ENCODE peak calls at places on chromosomes 12 and 14, in four cellular contexts. W is SK-N-SH, Y is H1, G is HepG2. F is an unnamed sample.

GRCh38 chr12:89636054-89636775 is 72.4 kb downstream of the ATP2B1 start:
- DNase-seq in Y (no peak), W (no peak), G (no peak), F (no peak)

GRCh38 chr12:117762143-117762542 is 206.6 kb downstream of the KSR2 start:
- DNase-seq in G (no peak), W (no peak), Y (no peak), F (no peak)

GRCh38 chr12:96233168-96233567 is 39.0 kb downstream of the ELK3 start:
- DNase-seq in W (no peak), Y (no peak), G (no peak), F (no peak)

GRCh38 chr14:49982522-49982951 is 89.7 kb downstream of the ARF6 start:
- DNase-seq in G (no peak), Y (no peak), W (no peak), F (no peak)

GRCh38 chr14:95835331-95835730 is 41.3 kb upstream of the TUNAR start:
- DNase-seq in Y (no peak), G (peak; percentile 5), W (no peak), F (no peak)

GRCh38 chr14:53516261-53516774 is 363.2 kb upstream of the DDHD1 start:
- DNase-seq in W (no peak), G (no peak), Y (no peak), F (no peak)

GRCh38 chr14:40240456-40240855 is 808.2 kb upstream of the FBXO33 start:
- DNase-seq in Y (no peak), W (no peak), G (no peak), F (no peak)

GRCh38 chr12:5960783-5961182 is 15.7 kb upstream of the ANO2 start:
- DNase-seq in W (no peak), Y (no peak), G (no peak), F (no peak)

GRCh38 chr14:32013083-32013482 is 64.0 kb upstream of the ARHGAP5 start:
- DNase-seq in W (no peak), Y (peak; percentile 9), G (peak; percentile 73), F (no peak)

GRCh38 chr14:48970995-48971394 is 615.2 kb downstream of the RPS29 start:
- DNase-seq in W (peak; percentile 2), G (no peak), Y (no peak), F (no peak)

GRCh38 chr12:5269846-5270245 is 162.1 kb upstream of the NTF3 start:
- DNase-seq in G (no peak), Y (no peak), W (no peak), F (no peak)

GRCh38 chr14:58822856-58823255 is 185.1 kb downstream of the DACT1 start:
- DNase-seq in G (no peak), Y (no peak), W (no peak), F (no peak)

GRCh38 chr12:94956936-94957464 is 46.5 kb downstream of the NDUFA12 start:
- DNase-seq in Y (no peak), G (no peak), W (no peak), F (no peak)

GRCh38 chr12:94952325-94952724 is 51.2 kb downstream of the NDUFA12 start:
- DNase-seq in Y (no peak), W (no peak), G (no peak), F (no peak)

GRCh38 chr12:94955193-94955592 is 48.3 kb downstream of the NDUFA12 start:
- DNase-seq in Y (no peak), W (no peak), G (no peak), F (no peak)

GRCh38 chr12:94951071-94951639 is 52.3 kb downstream of the NDUFA12 start:
- DNase-seq in W (peak; percentile 51), G (no peak), Y (no peak), F (no peak)

DNA sequence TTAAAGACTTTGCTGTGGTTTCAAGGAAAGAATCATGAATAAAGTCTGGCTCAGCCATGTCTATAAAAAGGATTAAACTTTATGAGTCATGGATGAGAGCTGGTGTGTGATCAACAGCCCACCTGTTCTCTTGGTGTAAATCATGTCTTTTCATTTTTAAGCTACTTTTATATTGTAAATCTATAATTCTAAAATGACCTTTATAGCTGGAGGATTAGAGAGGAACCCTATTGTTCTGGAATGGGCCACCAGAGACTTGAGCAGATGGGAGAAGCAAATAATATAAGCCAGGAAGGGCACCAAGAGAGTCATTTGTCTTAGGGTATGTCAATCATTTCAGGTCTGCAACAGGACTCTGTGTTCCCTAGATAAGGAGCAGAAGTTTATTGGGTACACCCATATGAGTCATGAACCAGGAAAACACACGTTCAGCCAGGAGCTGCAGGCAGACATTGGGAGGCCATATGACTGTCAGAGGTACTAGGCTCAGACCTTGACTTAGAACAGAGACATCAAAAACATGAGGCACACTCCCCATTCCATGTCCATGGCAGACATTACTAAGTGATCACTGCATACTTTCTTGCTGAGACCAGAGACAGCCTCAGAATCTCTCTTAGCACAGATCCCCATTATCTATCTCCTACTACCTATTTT is 49.3 kb downstream of the NDUFA12 start:
- DNase-seq in Y (no peak), W (no peak), G (no peak), F (no peak)
- TF ChIP-seq TCF12 in Y (no peak), W (no peak), G (no peak), F (no peak)

GRCh38 chr12:32197421-32197820 is 90.8 kb downstream of the BICD1 start:
- DNase-seq in Y (no peak), W (no peak), G (no peak), F (no peak)
- TF ChIP-seq TCF12 in Y (no peak), W (peak; percentile 11), G (no peak), F (no peak)

DNA sequence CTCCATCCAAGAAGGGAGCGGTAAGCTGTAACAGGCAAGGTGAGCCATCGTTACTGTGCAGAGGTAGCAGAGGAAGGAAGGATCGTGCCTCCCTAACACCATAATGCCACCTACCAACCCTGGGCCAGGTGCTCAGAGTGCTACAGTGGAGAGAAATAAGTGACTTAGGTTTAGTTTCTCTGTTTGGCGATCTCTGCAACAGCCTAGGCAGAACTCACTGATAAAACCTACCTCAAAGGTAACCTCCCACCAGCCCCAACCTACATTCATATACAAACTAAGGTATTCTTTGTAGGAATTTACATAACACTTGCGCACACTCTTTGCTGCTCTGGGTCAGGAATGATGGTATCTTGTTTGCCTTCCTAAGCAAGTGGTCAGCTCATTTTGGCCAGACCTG is 93.4 kb upstream of the TMEM132D start:
- DNase-seq in Y (peak; percentile 34), W (no peak), G (no peak), F (no peak)
- TF ChIP-seq TCF12 in Y (no peak), W (no peak), G (no peak), F (no peak)

DNA sequence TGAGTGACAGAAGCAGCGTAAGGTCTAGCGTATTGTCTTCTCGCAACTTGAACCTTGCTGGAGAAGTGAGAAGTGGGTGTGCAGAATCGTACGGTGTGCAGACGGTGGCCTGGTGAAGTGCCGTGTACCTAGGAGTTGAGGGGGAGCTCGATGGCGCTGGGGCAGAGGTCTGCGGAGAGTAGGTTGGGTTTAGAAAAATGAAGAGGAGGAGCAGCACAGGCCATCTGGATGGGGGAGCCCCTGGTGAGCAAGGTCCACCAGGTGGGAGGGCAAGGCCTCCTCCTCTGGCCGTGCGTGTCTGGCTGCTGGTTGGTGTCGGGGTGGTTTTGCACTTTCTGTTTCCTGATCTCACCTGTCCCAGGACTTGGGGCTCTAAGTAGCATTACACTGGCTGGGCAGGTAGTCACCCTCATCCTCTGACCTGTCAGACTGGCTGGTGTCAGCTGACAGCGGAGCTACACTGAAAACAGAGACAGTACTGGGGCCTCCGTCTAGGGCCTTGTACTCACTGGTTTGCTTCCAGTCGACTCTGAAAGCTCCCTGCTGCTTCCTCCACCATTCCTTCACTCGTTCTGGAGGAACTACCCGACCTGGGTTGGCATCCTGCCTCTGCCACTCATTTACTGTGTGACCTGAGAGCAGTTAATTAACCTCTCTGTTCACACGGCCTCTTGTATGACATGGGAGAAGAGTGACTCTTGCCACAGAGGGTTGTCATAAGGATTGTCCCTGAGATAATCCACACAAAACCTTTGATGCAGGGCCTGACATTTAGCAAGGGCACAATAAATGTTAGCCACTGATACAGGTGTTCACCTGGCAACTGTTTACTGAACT is 228.3 kb downstream of the SLC41A2 start:
- DNase-seq in W (no peak), G (no peak), Y (no peak), F (no peak)
- TF ChIP-seq TCF12 in W (no peak), G (no peak), Y (no peak), F (no peak)

GRCh38 chr12:109878247-109878625 is 2.1 kb downstream of the GLTP start:
- DNase-seq in Y (no peak), G (no peak), W (no peak), F (no peak)

GRCh38 chr12:109879332-109880048 is 851 bp downstream of the GLTP start:
- DNase-seq in Y (no peak), G (no peak), W (peak; percentile 42), F (no peak)

GRCh38 chr12:109877504-109878246 is 2.7 kb downstream of the GLTP start:
- DNase-seq in Y (no peak), G (no peak), W (no peak), F (no peak)

GRCh38 chr12:109880049-109880931 is at the start of gene GLTP:
- DNase-seq in G (peak; percentile 58), Y (peak; percentile 44), W (peak; percentile 99), F (no peak)

GRCh38 chr12:109878749-109879148 is 1.6 kb downstream of the GLTP start:
- DNase-seq in Y (no peak), G (no peak), W (no peak), F (no peak)
- TF ChIP-seq TCF12 in Y (no peak), G (no peak), W (no peak), F (no peak)

GRCh38 chr14:36553650-36554260 is 28.7 kb downstream of the NKX2-8 start:
- DNase-seq in W (peak; percentile 45), G (peak; percentile 65), Y (no peak), F (no peak)
- TF ChIP-seq TCF12 in W (no peak), G (no peak), Y (no peak), F (no peak)

DNA sequence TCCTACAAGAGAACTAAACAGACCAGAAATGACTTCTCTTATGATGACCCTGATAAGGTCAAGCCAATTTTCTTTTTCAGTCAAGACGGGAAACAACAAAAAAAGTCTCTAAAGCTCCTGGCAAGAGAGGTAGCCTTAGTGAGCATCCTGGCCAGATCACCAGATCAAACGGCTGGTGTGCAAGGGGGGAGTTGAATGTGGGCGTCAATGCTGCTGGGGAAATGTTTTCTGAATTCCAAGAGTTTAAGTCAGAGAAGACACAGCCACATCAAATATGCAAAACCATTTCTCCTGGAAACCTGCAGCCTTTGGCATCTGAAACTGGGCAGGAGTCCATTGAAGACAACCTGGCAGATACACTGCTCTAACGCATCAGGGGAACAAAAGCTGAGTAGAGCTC is 16.0 kb upstream of the SELPLG start:
- DNase-seq in G (no peak), W (no peak), Y (no peak), F (no peak)
- TF ChIP-seq TCF12 in G (no peak), W (peak; percentile 96), Y (no peak), F (no peak)

GRCh38 chr12:110726018-110726417 is 16.7 kb downstream of the PPP1CC start:
- DNase-seq in Y (no peak), W (no peak), G (no peak), F (no peak)

GRCh38 chr12:110721570-110721969 is 21.1 kb downstream of the PPP1CC start:
- DNase-seq in G (no peak), Y (no peak), W (no peak), F (no peak)

GRCh38 chr12:110726708-110727369 is 15.9 kb downstream of the PPP1CC start:
- DNase-seq in Y (no peak), G (no peak), W (no peak), F (no peak)

GRCh38 chr12:110728628-110729027 is 14.1 kb downstream of the PPP1CC start:
- DNase-seq in W (no peak), Y (no peak), G (no peak), F (no peak)

DNA sequence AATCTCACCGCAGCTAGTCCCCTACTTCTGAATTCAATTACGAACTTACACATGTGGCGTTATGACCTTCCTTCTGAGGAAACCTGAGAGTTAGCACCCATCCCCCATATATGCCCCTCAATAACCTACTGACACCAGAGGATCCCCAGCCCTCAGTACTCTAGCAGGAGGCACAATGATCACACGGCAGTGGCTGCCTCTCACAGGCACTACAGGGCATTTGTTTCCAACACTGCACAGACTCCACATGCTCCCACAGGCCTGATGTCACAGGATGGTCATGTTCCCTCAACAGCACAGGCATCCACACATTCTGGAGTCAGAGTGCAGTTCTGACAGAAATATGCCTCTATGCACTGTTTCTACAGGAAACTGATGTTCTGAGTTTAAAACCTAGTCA is 17.4 kb downstream of the PPP1CC start:
- DNase-seq in Y (no peak), G (no peak), W (no peak), F (no peak)
- TF ChIP-seq TCF12 in Y (no peak), G (no peak), W (no peak), F (no peak)

F was measured in GM12878.